ENCODE peak calls at places on chromosomes 13 and 19, in nine cellular contexts. E is type B pancreatic cell, D is iPS-NIHi11, Z is AG04449, G is NCI-H187, J is non-pigmented ciliary epithelial cell, X is Ammon's horn, C is PC-3, S is left ventricle myocardium inferior. P is an unnamed sample.
A peak's percentile ranks its signal among the peaks of the same experiment; 100 is the strongest.

GRCh38 chr19:16943942-16944625 is 55.3 kb downstream of the F2RL3 start:
- DNase-seq in J (no peak), C (no peak), Z (no peak), X (no peak), S (no peak), D (no peak), E (peak; percentile 42), G (no peak), P (no peak)

GRCh38 chr19:54674021-54674617 is 11.3 kb downstream of the LILRB4 start:
- DNase-seq in J (no peak), G (no peak), E (no peak), Z (no peak), C (peak; percentile 75), X (no peak), D (no peak), S (no peak), P (no peak)

GRCh38 chr19:15450528-15450890 is 753 bp upstream of the WIZ start:
- DNase-seq in C (no peak), Z (no peak), D (no peak), G (no peak), S (no peak), X (no peak), J (no peak), E (no peak), P (no peak)

GRCh38 chr19:40165362-40165937 is 25.8 kb upstream of the MAP3K10 start:
- DNase-seq in C (peak; percentile 15), G (no peak), J (no peak), E (no peak), X (peak; percentile 63), S (peak; percentile 36), Z (no peak), D (peak; percentile 87), P (peak; percentile 89)

GRCh38 chr19:14073925-14074838 is 1.6 kb downstream of the MISP3 start:
- DNase-seq in C (peak; percentile 46), S (no peak), E (no peak), D (no peak), Z (no peak), J (no peak), X (no peak), G (no peak), P (no peak)

GRCh38 chr19:2315818-2316353 is 7.9 kb upstream of the LINGO3 start:
- DNase-seq in X (peak; percentile 87), J (no peak), G (no peak), C (peak; percentile 46), Z (no peak), E (peak; percentile 76), S (peak; percentile 61), D (peak; percentile 75), P (peak; percentile 75)

GRCh38 chr13:91668844-91669495 is 270.5 kb downstream of the GPC5 start:
- DNase-seq in G (no peak), X (no peak), Z (no peak), D (no peak), E (no peak), J (no peak), S (no peak), C (no peak), P (no peak)

GRCh38 chr13:48304132-48304876 is 753 bp downstream of the RB1 start:
- DNase-seq in Z (no peak), C (peak; percentile 29), J (no peak), E (no peak), X (peak; percentile 54), D (no peak), S (peak; percentile 36), G (no peak), P (no peak)

GRCh38 chr19:48469056-48469881 is at the start of gene CYTH2:
- DNase-seq in Z (peak; percentile 100), D (peak; percentile 90), S (peak; percentile 99), J (no peak), E (peak; percentile 99), C (peak; percentile 99), G (peak; percentile 100), X (peak; percentile 100), P (peak; percentile 100)

GRCh38 chr19:292281-292884 is 1.2 kb upstream of the PLPP2 start:
- DNase-seq in E (no peak), J (no peak), G (no peak), C (no peak), Z (no peak), S (no peak), X (no peak), D (no peak), P (no peak)

GRCh38 chr19:4582980-4583842 is 23.7 kb upstream of the SEMA6B start:
- DNase-seq in G (no peak), C (peak; percentile 63), E (no peak), X (no peak), S (no peak), J (no peak), Z (no peak), D (no peak), P (no peak)

GRCh38 chr19:47274891-47275865 is 493 bp downstream of the INAFM1 start:
- DNase-seq in C (peak; percentile 1), E (no peak), X (peak; percentile 28), Z (no peak), S (peak; percentile 22), D (no peak), G (no peak), J (no peak), P (no peak)

GRCh38 chr19:48400018-48400742 is 6.7 kb downstream of the GRIN2D start:
- DNase-seq in D (peak; percentile 61), Z (no peak), J (no peak), X (no peak), S (peak; percentile 53), G (peak; percentile 69), C (peak; percentile 41), E (no peak), P (peak; percentile 98)

P was measured in H9.